ENCODE peak calls at places on chromosomes 5 and 9, in nine cellular contexts. L, J, P, D, T, A, U, K and H are unnamed samples.

GRCh38 chr5:68424799-68425537 is 209.4 kb downstream of the PIK3R1 start:
- DNase-seq in T (peak), P (no peak), J (no peak), K (peak), L (no peak), D (no peak), A (no peak), U (no peak), H (no peak)

GRCh38 chr9:84296146-84296843 is 44.3 kb downstream of the SLC28A3 start:
- DNase-seq in P (peak), U (no peak), A (no peak), T (peak), J (no peak), K (no peak), D (peak), L (no peak), H (no peak)

GRCh38 chr5:90446961-90447360 is 27.6 kb downstream of the MBLAC2 start:
- DNase-seq in T (no peak), A (no peak), U (no peak), J (no peak), K (no peak), P (no peak), L (no peak), D (no peak), H (no peak)

GRCh38 chr5:146388418-146388817 is 49.8 kb downstream of the POU4F3 start:
- DNase-seq in J (no peak), A (no peak), U (no peak), T (no peak), D (peak), K (no peak), L (no peak), P (no peak), H (no peak)

GRCh38 chr5:1387876-1388275 is 43.0 kb upstream of the CLPTM1L start:
- DNase-seq in D (no peak), T (no peak), L (no peak), A (no peak), P (no peak), U (no peak), J (no peak), K (no peak), H (no peak)

GRCh38 chr5:79544136-79544535 is 30.2 kb upstream of the HOMER1 start:
- DNase-seq in K (no peak), D (no peak), A (no peak), P (no peak), U (no peak), J (no peak), T (no peak), L (no peak), H (no peak)

GRCh38 chr9:35771943-35772342 is 17.9 kb upstream of the MSMP start:
- DNase-seq in P (no peak), A (no peak), U (no peak), J (no peak), L (no peak), K (no peak), T (no peak), D (peak), H (peak)

GRCh38 chr9:114282926-114283325 is 40.0 kb upstream of the ORM1 start:
- DNase-seq in T (no peak), U (peak), P (peak), A (no peak), J (no peak), K (no peak), L (peak), D (peak), H (no peak)

GRCh38 chr5:123033157-123033671 is 3.3 kb downstream of the PPIC start:
- DNase-seq in L (no peak), D (peak), T (no peak), P (no peak), K (no peak), J (no peak), U (no peak), A (no peak), H (no peak)

GRCh38 chr9:13378171-13378570 is 98.7 kb upstream of the MPDZ start:
- DNase-seq in D (no peak), U (no peak), J (no peak), A (no peak), L (no peak), P (no peak), T (no peak), K (no peak), H (no peak)

GRCh38 chr9:655875-656274 is 185.6 kb upstream of the DMRT1 start:
- DNase-seq in T (no peak), U (no peak), J (no peak), L (no peak), K (no peak), P (no peak), D (no peak), A (peak), H (no peak)

GRCh38 chr5:93163010-93163663 is 417.9 kb downstream of the NR2F1-AS1 start:
- DNase-seq in A (no peak), L (no peak), K (no peak), D (peak), J (no peak), T (no peak), P (no peak), U (no peak), H (no peak)

GRCh38 chr5:87627360-87627759 is 214.6 kb upstream of the CCNH start:
- DNase-seq in K (no peak), L (no peak), P (no peak), T (no peak), U (no peak), A (no peak), J (no peak), D (no peak), H (no peak)

GRCh38 chr9:104915739-104916138 is 12.2 kb downstream of the ABCA1 start:
- DNase-seq in P (no peak), L (no peak), A (no peak), T (no peak), D (no peak), J (no peak), K (no peak), U (no peak), H (no peak)

GRCh38 chr5:179217356-179217755 is 127.9 kb downstream of the ADAMTS2 start:
- DNase-seq in A (no peak), T (no peak), J (no peak), U (no peak), K (no peak), D (no peak), L (no peak), P (no peak), H (no peak)

GRCh38 chr5:61768692-61769281 is 436.7 kb downstream of the ZSWIM6 start:
- DNase-seq in A (no peak), D (peak), J (no peak), T (no peak), P (peak), U (peak), L (no peak), K (no peak), H (peak)

GRCh38 chr9:108994695-108995094 is 18.6 kb downstream of the CTNNAL1 start:
- DNase-seq in T (no peak), U (no peak), J (no peak), L (peak), P (no peak), K (no peak), A (peak), D (no peak), H (no peak)

GRCh38 chr9:23669776-23670175 is 156.3 kb downstream of the ELAVL2 start:
- DNase-seq in L (no peak), J (no peak), A (no peak), D (no peak), U (no peak), T (no peak), K (no peak), P (no peak), H (no peak)

GRCh38 chr5:119022017-119022745 is 33.8 kb upstream of the DTWD2 start:
- DNase-seq in U (no peak), D (no peak), T (no peak), P (peak), J (no peak), K (no peak), A (no peak), L (peak), H (no peak)

GRCh38 chr9:117644607-117645244 is 59.5 kb upstream of the TLR4 start:
- DNase-seq in K (peak), D (peak), L (peak), P (peak), T (peak), A (peak), U (peak), J (peak), H (peak)

GRCh38 chr9:136927343-136928261 is 16.9 kb downstream of the FBXW5 start:
- DNase-seq in K (no peak), J (no peak), U (no peak), D (no peak), P (no peak), T (no peak), L (no peak), A (no peak), H (no peak)

GRCh38 chr9:94054731-94055130 is 29.5 kb upstream of the PTPDC1 start:
- DNase-seq in U (no peak), P (no peak), L (no peak), K (no peak), D (no peak), J (no peak), A (no peak), T (no peak), H (no peak)

GRCh38 chr5:95022967-95023695 is 261.8 kb downstream of the MCTP1 start:
- DNase-seq in J (no peak), D (no peak), L (no peak), T (no peak), A (no peak), P (no peak), U (no peak), K (no peak), H (no peak)

GRCh38 chr9:136327313-136327971 is at the start of gene GPSM1:
- DNase-seq in T (peak), P (peak), K (no peak), L (no peak), U (peak), J (peak), A (peak), D (no peak), H (peak)

GRCh38 chr9:16238730-16239129 is 631.7 kb downstream of the BNC2 start:
- DNase-seq in U (no peak), K (no peak), J (no peak), D (no peak), P (no peak), T (no peak), A (no peak), L (no peak), H (no peak)

GRCh38 chr9:128097156-128098016 is 29.4 kb downstream of the SLC25A25 start:
- DNase-seq in D (no peak), P (no peak), A (no peak), L (peak), U (no peak), J (peak), K (no peak), T (no peak), H (no peak)

GRCh38 chr5:669842-670395 is 23.2 kb downstream of the TPPP start:
- DNase-seq in L (peak), A (peak), D (no peak), T (no peak), K (no peak), U (no peak), P (no peak), J (peak), H (no peak)

GRCh38 chr9:128587453-128587852 is 35.1 kb downstream of the SPTAN1 start:
- DNase-seq in L (no peak), P (no peak), U (no peak), A (no peak), J (no peak), T (peak), K (peak), D (no peak), H (no peak)

GRCh38 chr9:37746448-37747270 is 6.9 kb upstream of the TRMT10B start:
- DNase-seq in D (no peak), T (no peak), J (no peak), L (no peak), U (no peak), A (no peak), P (no peak), K (no peak), H (no peak)

GRCh38 chr9:13083973-13084528 is 195.4 kb downstream of the MPDZ start:
- DNase-seq in D (peak), T (no peak), P (no peak), L (no peak), U (no peak), A (no peak), J (no peak), K (no peak), H (no peak)

GRCh38 chr5:178143901-178144300 is 9.8 kb downstream of the NHP2 start:
- DNase-seq in U (no peak), K (no peak), T (no peak), J (peak), D (no peak), L (no peak), A (no peak), P (peak), H (peak)

GRCh38 chr5:57889558-57889957 is 406.9 kb upstream of the ACTBL2 start:
- DNase-seq in P (peak), J (no peak), A (no peak), K (no peak), T (no peak), L (no peak), U (no peak), D (peak), H (peak)

GRCh38 chr9:137273095-137273490 is 4.4 kb upstream of the TOR4A start:
- DNase-seq in D (no peak), L (no peak), T (no peak), A (no peak), U (no peak), K (no peak), J (no peak), P (no peak), H (no peak)

GRCh38 chr5:132422720-132423442 is 53.4 kb downstream of the SLC22A5 start:
- DNase-seq in J (no peak), K (no peak), P (no peak), L (peak), T (no peak), U (no peak), A (peak), D (no peak), H (peak)

GRCh38 chr9:133252301-133252776 is 22.7 kb downstream of the ABO start:
- DNase-seq in D (no peak), U (no peak), T (no peak), P (no peak), L (no peak), J (peak), A (no peak), K (no peak), H (peak)

GRCh38 chr9:19229725-19230355 is 653 bp upstream of the DENND4C start:
- DNase-seq in D (peak), K (no peak), L (peak), P (no peak), T (peak), U (peak), A (no peak), J (peak), H (peak)

GRCh38 chr9:7266911-7267555 is 509.3 kb downstream of the KDM4C start:
- DNase-seq in D (no peak), U (no peak), J (peak), P (no peak), T (no peak), A (no peak), L (no peak), K (no peak), H (peak)